ENCODE peak calls at places on chromosome 17, in six cellular contexts. K is A549, L is neuronal stem cell, W is hepatocyte, I is H9, P is fibroblast of lung. S is an unnamed sample.

GRCh38 chr17:29608986-29609385 is 13.7 kb downstream of the CORO6 start:
- DNase-seq in L (no peak), I (no peak), P (no peak), K (no peak), W (no peak), S (no peak)

GRCh38 chr17:29383687-29384086 is 6.5 kb upstream of the TAOK1 start:
- DNase-seq in P (peak; percentile 27), I (no peak), W (no peak), L (no peak), K (no peak), S (no peak)

GRCh38 chr17:21418446-21419298 is 42.5 kb downstream of the KCNJ12 start:
- DNase-seq in W (no peak), P (no peak), I (no peak), L (no peak), K (no peak), S (no peak)

GRCh38 chr17:54902017-54902416 is 1.4 kb downstream of the TOM1L1 start:
- DNase-seq in P (no peak), I (no peak), K (no peak), W (no peak), L (no peak), S (no peak)

GRCh38 chr17:41308918-41309359 is at the start of gene KRTAP16-1:
- DNase-seq in K (no peak), I (no peak), L (no peak), P (no peak), W (no peak), S (no peak)

GRCh38 chr17:6627019-6627418 is 13.5 kb downstream of the KIAA0753 start:
- DNase-seq in W (no peak), I (no peak), P (peak; percentile 38), L (no peak), K (no peak), S (no peak)

GRCh38 chr17:46191332-46192210 is 1.7 kb downstream of the KANSL1 start:
- DNase-seq in K (peak; percentile 97), W (peak; percentile 67), P (peak; percentile 35), L (peak; percentile 52), I (peak; percentile 62), S (peak; percentile 10)

GRCh38 chr17:2885751-2886150 is 89.5 kb downstream of the RAP1GAP2 start:
- DNase-seq in L (no peak), K (no peak), I (no peak), P (no peak), W (no peak), S (no peak)

GRCh38 chr17:77281904-77282367 is 141.2 kb downstream of the SEC14L1 start:
- DNase-seq in K (peak; percentile 74), P (no peak), L (no peak), I (no peak), W (peak; percentile 62), S (peak; percentile 29)

GRCh38 chr17:40553694-40554534 is 11.4 kb downstream of the CCR7 start:
- DNase-seq in L (no peak), P (peak; percentile 61), K (no peak), W (no peak), I (peak; percentile 28), S (no peak)

GRCh38 chr17:28579526-28579925 is 2.8 kb upstream of the ALDOC start:
- DNase-seq in K (no peak), P (no peak), I (no peak), L (no peak), W (no peak), S (no peak)

GRCh38 chr17:61406871-61407210 is 7.2 kb downstream of the TBX2 start:
- DNase-seq in P (no peak), K (no peak), W (no peak), I (peak; percentile 26), L (no peak), S (no peak)

GRCh38 chr17:34542700-34543336 is 36.6 kb upstream of the TMEM132E start:
- DNase-seq in K (peak; percentile 40), P (peak; percentile 4), I (peak; percentile 68), W (peak; percentile 35), L (peak; percentile 64), S (peak; percentile 5)

GRCh38 chr17:7097940-7098339 is 16.7 kb downstream of the ASGR2 start:
- DNase-seq in P (no peak), W (no peak), K (no peak), I (no peak), L (no peak), S (no peak)

GRCh38 chr17:73722163-73722562 is 77.9 kb upstream of the SDK2 start:
- DNase-seq in I (no peak), P (no peak), L (no peak), W (no peak), K (no peak), S (no peak)

GRCh38 chr17:43434902-43435319 is 36.1 kb downstream of the ARL4D start:
- DNase-seq in L (no peak), I (no peak), W (no peak), K (no peak), P (peak; percentile 95), S (no peak)

GRCh38 chr17:57365420-57365819 is 109.1 kb downstream of the MSI2 start:
- DNase-seq in K (no peak), P (no peak), L (no peak), W (no peak), I (no peak), S (no peak)

GRCh38 chr17:55285340-55286301 is 20.9 kb downstream of the HLF start:
- DNase-seq in I (no peak), P (peak; percentile 50), K (no peak), W (peak; percentile 89), L (no peak), S (no peak)

GRCh38 chr17:63550816-63551639 is 751 bp downstream of the DCAF7 start:
- DNase-seq in L (peak; percentile 48), I (peak; percentile 69), P (peak; percentile 58), W (peak; percentile 59), K (peak; percentile 49), S (no peak)

GRCh38 chr17:30975042-30975820 is 4.4 kb downstream of the RNF135 start:
- DNase-seq in W (no peak), L (no peak), P (no peak), K (no peak), I (peak; percentile 20), S (no peak)

GRCh38 chr17:21213491-21214014 is 408 bp downstream of the TMEM11 start:
- DNase-seq in I (no peak), P (no peak), L (no peak), W (peak; percentile 75), K (peak; percentile 72), S (no peak)

GRCh38 chr17:82631544-82631943 is 16.7 kb downstream of the WDR45B start:
- DNase-seq in L (no peak), P (no peak), W (no peak), I (no peak), K (no peak), S (no peak)

GRCh38 chr17:73371285-73371684 is 59.5 kb upstream of the CDC42EP4 start:
- DNase-seq in K (peak; percentile 44), I (no peak), L (no peak), P (peak; percentile 92), W (no peak), S (no peak)

GRCh38 chr17:41111151-41111885 is 6.1 kb downstream of the KRTAP4-9 start:
- DNase-seq in K (no peak), W (no peak), P (no peak), I (no peak), L (no peak), S (no peak)

GRCh38 chr17:4532860-4533521 is 22.2 kb downstream of the MYBBP1A start:
- DNase-seq in P (no peak), W (no peak), K (no peak), L (no peak), I (no peak), S (no peak)

GRCh38 chr17:4535667-4536258 is 19.4 kb downstream of the MYBBP1A start:
- DNase-seq in W (no peak), P (no peak), I (no peak), L (no peak), K (no peak), S (no peak)

GRCh38 chr17:4533522-4534502 is 21.4 kb downstream of the MYBBP1A start:
- DNase-seq in P (no peak), K (no peak), I (no peak), W (no peak), L (no peak), S (peak; percentile 79)

GRCh38 chr17:4534928-4535666 is 20.1 kb downstream of the MYBBP1A start:
- DNase-seq in K (no peak), W (no peak), L (no peak), I (no peak), P (no peak), S (no peak)

DNA sequence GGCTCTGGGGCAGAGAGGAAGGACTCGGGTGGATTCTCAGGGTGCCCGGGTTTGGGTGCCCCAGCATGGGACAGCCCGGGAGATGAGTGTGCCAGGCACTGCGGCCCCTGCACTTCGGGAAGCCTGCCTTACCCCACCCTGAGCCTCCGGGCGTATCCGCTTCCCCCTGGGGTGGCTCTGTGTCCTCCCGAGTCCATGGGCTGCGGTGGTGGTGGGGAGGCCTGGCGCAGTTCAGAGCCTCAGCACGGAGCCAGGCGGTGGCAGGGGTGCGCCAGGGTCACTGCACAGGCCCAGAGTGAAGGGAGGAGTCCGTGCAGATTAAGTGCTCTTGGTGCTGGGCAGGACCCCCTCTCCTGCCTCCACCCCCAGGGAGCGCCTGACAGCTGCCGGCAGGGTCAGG is 20.7 kb downstream of the MYBBP1A start:
- DNase-seq in I (no peak), K (no peak), P (no peak), W (no peak), L (no peak), S (no peak)
- H3K4me2 ChIP-seq in I (no peak overlapping the region), K (peak overlapping the region; percentile 72), P (no peak overlapping the region), W (no peak overlapping the region), L (no peak overlapping the region), S (no peak overlapping the region)

GRCh38 chr17:16973760-16974540 is 2.0 kb upstream of the TNFRSF13B start:
- DNase-seq in I (no peak), L (no peak), K (no peak), P (no peak), W (no peak), S (no peak)
- H3K4me2 ChIP-seq in I (no peak overlapping the region), L (no peak overlapping the region), K (no peak overlapping the region), P (no peak overlapping the region), W (no peak overlapping the region), S (no peak overlapping the region)

DNA sequence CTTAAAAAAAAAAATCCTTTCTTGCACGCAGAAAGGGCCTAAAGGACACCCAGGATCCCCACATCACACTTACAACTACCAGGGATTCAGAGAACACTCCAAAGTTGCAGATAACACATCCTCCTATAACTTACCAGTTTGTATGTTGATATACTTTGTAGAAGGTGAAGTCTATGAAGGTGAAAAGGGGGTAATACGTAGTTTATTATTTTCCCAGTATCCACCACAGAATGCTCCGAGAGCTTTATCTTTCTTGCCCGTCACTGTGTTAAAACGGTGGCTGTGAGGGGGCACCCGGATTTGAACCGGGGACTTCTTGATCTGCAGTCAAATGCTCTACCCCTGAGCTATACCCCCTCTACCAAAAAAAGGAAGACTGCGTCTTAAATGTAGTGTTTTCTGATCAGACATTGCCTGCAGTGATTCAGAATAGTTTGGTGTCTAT is 7.9 kb upstream of the RPL23 start:
- DNase-seq in I (peak; percentile 75), P (no peak), L (no peak), W (no peak), K (peak; percentile 81), S (no peak)
- H3K4me2 ChIP-seq in I (no peak overlapping the region), P (no peak overlapping the region), L (no peak overlapping the region), W (no peak overlapping the region), K (no peak overlapping the region), S (no peak overlapping the region)

GRCh38 chr17:68587847-68588246 is 13.3 kb downstream of the FAM20A start:
- DNase-seq in P (no peak), I (no peak), L (no peak), K (no peak), W (no peak), S (no peak)
- H3K4me2 ChIP-seq in P (no peak overlapping the region), I (no peak overlapping the region), L (no peak overlapping the region), K (no peak overlapping the region), W (no peak overlapping the region), S (no peak overlapping the region)

GRCh38 chr17:47851764-47852112 is 775 bp upstream of the SP6 start:
- DNase-seq in K (no peak), L (no peak), P (no peak), W (no peak), I (peak; percentile 79), S (no peak)
- H3K4me2 ChIP-seq in K (peak overlapping the region; percentile 93), L (no peak overlapping the region), P (no peak overlapping the region), W (peak overlapping the region; percentile 90), I (peak overlapping the region; percentile 75), S (peak overlapping the region; percentile 27)